ENCODE peak calls at places on chromosomes 7 and 10, in four cellular contexts. E, A, W and P are unnamed samples. For H3K4me1, the result is how much of the 10 kb centered on the place peaks cover.

GRCh38 chr10:760622-761021 is 71.2 kb upstream of the DIP2C start:
- DNase-seq in A (no peak), E (no peak), W (no peak), P (no peak)

GRCh38 chr7:39824801-39825200 is 125.3 kb upstream of the CDK13 start:
- DNase-seq in E (no peak), W (no peak), A (no peak), P (no peak)

GRCh38 chr10:122152544-122152943 is 118.6 kb upstream of the BTBD16 start:
- DNase-seq in W (no peak), A (no peak), E (peak), P (peak)

GRCh38 chr10:120593693-120594092 is 136.7 kb downstream of the PLPP4 start:
- DNase-seq in E (no peak), A (no peak), W (no peak), P (no peak)

GRCh38 chr7:55784151-55784550 is 78.4 kb downstream of the SEPTIN14 start:
- DNase-seq in W (no peak), A (no peak), E (no peak), P (no peak)

GRCh38 chr7:74475243-74475986 is 21.7 kb downstream of the GTF2IRD1 start:
- DNase-seq in E (no peak), A (peak), W (no peak), P (no peak)

GRCh38 chr7:30330134-30331111 is 46.0 kb downstream of the ZNRF2 start:
- DNase-seq in E (no peak), A (no peak), W (no peak), P (no peak)

GRCh38 chr10:62527019-62527827 is 153.1 kb downstream of the ZNF365 start:
- DNase-seq in W (no peak), A (no peak), E (no peak), P (no peak)

GRCh38 chr7:22647451-22648257 is 79.3 kb upstream of the IL6 start:
- DNase-seq in A (peak), E (no peak), W (no peak), P (no peak)

GRCh38 chr10:52525761-52526160 is 211.7 kb downstream of the DKK1 start:
- DNase-seq in A (peak), E (no peak), W (no peak), P (no peak)

GRCh38 chr10:109633846-109634245 is 289.5 kb downstream of the XPNPEP1 start:
- DNase-seq in A (no peak), W (no peak), E (no peak), P (no peak)

GRCh38 chr10:89515031-89515841 is 20.2 kb downstream of the SLC16A12 start:
- DNase-seq in W (no peak), E (no peak), A (no peak), P (no peak)

GRCh38 chr7:106848851-106849442 is 16.1 kb upstream of the PIK3CG start:
- DNase-seq in W (no peak), A (peak), E (no peak), P (no peak)

GRCh38 chr7:112497481-112497880 is 16.7 kb downstream of the LSMEM1 start:
- DNase-seq in E (no peak), A (no peak), W (no peak), P (no peak)

GRCh38 chr7:112502700-112503099 is 21.9 kb downstream of the LSMEM1 start:
- DNase-seq in W (no peak), A (no peak), E (no peak), P (no peak)

GRCh38 chr7:112503361-112504023 is 22.7 kb downstream of the LSMEM1 start:
- DNase-seq in A (no peak), W (no peak), E (no peak), P (no peak)

GRCh38 chr7:112501958-112502503 is 21.2 kb downstream of the LSMEM1 start:
- DNase-seq in W (no peak), A (no peak), E (no peak), P (no peak)

DNA sequence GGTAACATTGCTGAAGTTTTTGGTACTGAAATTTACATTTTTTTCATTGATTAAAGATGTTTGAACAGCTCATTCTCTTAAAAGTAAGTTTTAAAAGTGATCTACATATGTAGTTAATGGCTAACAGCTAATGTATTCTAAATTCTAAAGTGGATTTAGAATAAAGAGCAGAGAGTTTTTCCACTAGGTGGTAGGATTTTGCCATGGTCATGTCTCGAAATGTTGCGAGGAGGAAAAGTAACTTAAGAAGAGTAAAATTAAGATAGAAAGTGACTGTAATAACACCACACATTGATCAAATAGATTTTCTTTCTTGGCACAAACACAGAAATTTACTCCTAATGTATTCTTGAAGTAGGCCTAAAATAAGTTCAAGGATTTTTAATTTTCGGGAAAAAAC is 19.8 kb downstream of the LSMEM1 start:
- DNase-seq in W (no peak), E (no peak), A (peak), P (no peak)
- TF ChIP-seq CTCF in W (no peak), E (no peak), A (peak), P (no peak)

DNA sequence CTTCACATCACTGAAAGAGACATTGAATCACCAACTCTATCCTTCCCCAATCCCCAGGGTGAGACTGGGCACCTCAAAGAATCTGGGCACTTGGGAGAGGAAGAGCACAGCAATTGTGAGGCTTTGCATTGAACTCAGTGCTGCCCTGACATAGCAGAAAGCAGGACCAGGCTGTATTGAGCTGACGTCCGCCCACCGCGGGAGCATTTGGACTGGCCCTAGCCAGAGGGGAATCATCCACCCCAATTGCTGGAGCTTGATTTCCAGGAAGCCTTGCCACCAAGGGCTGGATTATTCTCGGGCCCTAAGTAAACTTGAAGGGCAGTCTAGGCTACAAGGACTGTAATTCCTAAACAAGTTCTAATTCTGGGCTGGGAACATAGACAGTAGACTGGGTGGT is 416.3 kb upstream of the PHF14 start:
- DNase-seq in A (no peak), W (no peak), E (no peak), P (no peak)
- H3K4me1 ChIP-seq in A (under half), W (under half), E (under half), P (under half)

GRCh38 chr7:13850185-13850752 is 139.2 kb downstream of the ETV1 start:
- DNase-seq in W (peak), A (peak), E (no peak), P (no peak)

GRCh38 chr7:13851756-13852155 is 137.7 kb downstream of the ETV1 start:
- DNase-seq in W (no peak), A (no peak), E (no peak), P (no peak)

GRCh38 chr7:13846386-13846785 is 143.1 kb downstream of the ETV1 start:
- DNase-seq in W (no peak), E (no peak), A (peak), P (no peak)

GRCh38 chr7:13849528-13849892 is 140.0 kb downstream of the ETV1 start:
- DNase-seq in E (no peak), A (no peak), W (no peak), P (no peak)

GRCh38 chr7:13848576-13849527 is 140.6 kb downstream of the ETV1 start:
- DNase-seq in E (no peak), A (no peak), W (no peak), P (no peak)
- H3K27ac ChIP-seq in E (no peak), A (peak), W (no peak), P (no peak)

GRCh38 chr7:92528188-92528957 is at the start of the genes PEX1 and RBM48:
- DNase-seq in A (peak), W (peak), E (peak), P (peak)

GRCh38 chr7:92523110-92523509 is 5.2 kb downstream of the PEX1 start:
- DNase-seq in A (no peak), E (no peak), W (no peak), P (no peak)

GRCh38 chr7:92534572-92534971 is 6.0 kb downstream of the RBM48 start:
- DNase-seq in E (no peak), A (no peak), W (no peak), P (no peak)

GRCh38 chr7:92527300-92528187 is 776 bp downstream of the PEX1 start:
- DNase-seq in W (peak), E (peak), A (peak), P (no peak)

GRCh38 chr7:92528958-92529264 is 316 bp downstream of the RBM48 start:
- DNase-seq in A (no peak), E (no peak), W (no peak), P (no peak)
- TF ChIP-seq CTCF in A (no peak), E (no peak), W (no peak), P (no peak)

GRCh38 chr7:50718876-50719275 is 63.8 kb downstream of the GRB10 start:
- DNase-seq in E (no peak), W (no peak), A (peak), P (no peak)
- H3K4me1 ChIP-seq in E (half or more), W (under half), A (under half), P (under half)

DNA sequence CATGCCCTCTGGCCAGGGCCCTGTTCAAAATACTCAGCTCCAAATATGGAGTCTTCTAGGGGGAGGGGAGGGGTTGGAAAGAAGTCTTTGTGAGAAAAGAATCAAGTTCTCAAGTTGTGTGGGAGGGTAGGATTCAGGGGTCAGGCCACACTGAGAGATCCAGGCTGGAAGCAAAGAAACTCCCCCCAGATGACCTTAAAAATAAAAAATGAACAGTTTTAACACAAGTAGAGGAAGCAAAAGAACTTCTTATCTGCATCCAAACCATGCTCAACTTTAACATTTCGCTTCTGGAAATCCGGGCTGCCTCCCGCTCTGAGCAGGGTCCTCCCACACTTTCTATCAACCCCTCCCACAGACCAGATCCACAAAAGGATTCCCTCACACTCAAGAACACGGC is 44.1 kb downstream of the CYTH3 start:
- DNase-seq in W (no peak), E (no peak), A (no peak), P (peak)
- H3K27ac ChIP-seq in W (no peak), E (peak), A (no peak), P (peak)